ENCODE peak calls at places on chromosomes 5 and 9, in six cellular contexts. U is upper lobe of left lung, E is brain microvascular endothelial cell, C is neuronal stem cell, P is HL-60, N is SJCRH30. K is an unnamed sample.

GRCh38 chr9:73180373-73180772 is 28.7 kb downstream of the ANXA1 start:
- DNase-seq in U (no peak), E (no peak), C (no peak), P (no peak), N (peak), K (no peak)

GRCh38 chr5:171588046-171588445 is 168.6 kb downstream of the FGF18 start:
- DNase-seq in U (no peak), E (no peak), C (no peak), P (no peak), N (no peak), K (peak)

GRCh38 chr5:39422036-39422606 is 2.7 kb downstream of the DAB2 start:
- DNase-seq in U (no peak), E (no peak), C (no peak), P (no peak), N (no peak), K (no peak)

GRCh38 chr5:34534237-34535108 is 121.7 kb upstream of the RAI14 start:
- DNase-seq in U (no peak), E (peak), C (no peak), P (no peak), N (peak), K (peak)

GRCh38 chr5:168305281-168305680 is 13.8 kb downstream of the WWC1 start:
- DNase-seq in U (no peak), E (no peak), C (no peak), P (no peak), N (no peak), K (no peak)

GRCh38 chr5:96256795-96257470 is 176.1 kb downstream of the PCSK1 start:
- DNase-seq in U (no peak), E (peak), C (no peak), P (peak), N (peak), K (peak)

GRCh38 chr5:132134384-132134783 is 60.8 kb downstream of the CSF2 start:
- DNase-seq in U (no peak), E (peak), C (no peak), P (no peak), N (no peak), K (no peak)

GRCh38 chr9:4297151-4297794 is 2.6 kb downstream of the GLIS3 start:
- DNase-seq in U (no peak), E (peak), C (peak), P (peak), N (peak), K (peak)

GRCh38 chr5:54754878-54755277 is 230.5 kb downstream of the ESM1 start:
- DNase-seq in U (no peak), E (no peak), C (no peak), P (no peak), N (no peak), K (no peak)

DNA sequence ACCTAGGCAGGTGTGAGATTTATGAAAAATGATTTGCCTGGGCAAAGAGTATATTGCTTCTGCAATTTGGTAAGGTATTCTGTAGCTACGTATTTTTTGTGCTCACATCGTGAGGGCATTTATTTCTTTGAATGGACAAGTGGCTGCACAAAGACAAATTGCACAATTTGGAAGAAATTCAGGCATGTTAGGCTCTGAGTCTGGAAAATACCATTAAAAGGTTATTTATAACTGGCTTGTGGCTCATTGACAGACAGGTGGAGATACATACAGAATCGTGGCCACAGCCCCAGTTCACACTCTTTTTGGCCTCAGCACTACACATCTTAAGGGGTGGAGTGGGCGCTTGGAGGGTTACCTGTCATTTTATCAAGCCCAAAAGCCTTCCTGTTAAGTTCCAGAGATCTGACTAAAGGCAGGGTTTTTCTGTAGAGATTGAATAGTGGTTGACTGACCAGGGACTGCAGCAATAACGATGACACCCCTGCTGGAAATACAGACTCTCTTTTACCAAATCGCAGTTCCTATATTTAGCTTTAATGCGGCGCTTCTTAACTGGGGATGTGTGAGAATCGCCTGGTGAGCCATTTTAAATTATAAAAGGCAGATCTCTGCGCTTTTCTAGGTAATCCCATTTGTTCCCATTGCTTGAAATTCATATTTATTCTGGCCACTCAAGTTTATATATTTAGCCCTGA is 14.7 kb downstream of the MAN2A1 start:
- DNase-seq in U (no peak), E (no peak), C (no peak), P (no peak), N (no peak), K (no peak)
- H3K4me3 ChIP-seq in U (no peak), E (no peak), C (no peak), P (no peak), N (no peak), K (no peak)

DNA sequence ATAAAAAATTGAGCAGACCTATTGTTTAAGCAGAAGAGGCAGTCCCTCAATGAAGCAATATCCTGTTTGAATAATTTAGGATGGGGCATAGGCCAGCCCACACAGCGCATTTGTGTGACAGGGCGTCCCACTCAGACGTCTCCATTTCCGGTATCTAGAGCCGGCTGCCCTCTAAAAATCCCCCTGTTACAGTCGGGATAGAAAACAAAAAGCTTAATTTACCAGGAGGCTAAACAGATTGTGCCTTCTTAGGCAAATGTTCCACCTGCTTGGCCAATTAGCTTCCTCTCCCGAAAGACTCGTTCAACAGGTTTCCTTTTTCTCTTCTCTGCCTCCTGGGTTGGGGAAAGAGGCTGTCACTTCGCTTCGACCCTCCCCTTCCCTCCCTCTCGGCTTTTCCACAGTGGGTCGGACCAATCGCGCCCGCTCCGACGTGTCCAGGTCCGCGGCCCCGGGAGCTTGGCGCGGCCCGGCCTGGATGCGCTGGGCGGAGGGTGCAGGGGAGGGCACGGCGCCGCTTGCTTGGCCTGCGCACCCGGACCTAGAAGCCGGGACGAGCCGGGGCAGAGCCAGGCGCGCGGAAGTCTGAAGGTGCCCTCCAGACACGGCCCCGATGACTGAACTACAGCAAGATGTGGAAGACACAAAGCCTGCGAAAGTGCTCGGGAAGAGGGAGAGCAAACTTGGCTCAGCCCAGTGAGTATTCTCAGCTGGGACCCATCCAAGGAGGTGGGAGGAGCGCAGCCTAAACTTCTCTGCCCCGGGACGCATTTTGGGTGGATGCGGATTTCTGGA is at the start of gene GRAMD2B:
- DNase-seq in U (peak), E (peak), C (peak), P (no peak), N (peak), K (peak)
- H3K4me3 ChIP-seq in U (peak), E (peak), C (peak), P (no peak), N (peak), K (peak)

DNA sequence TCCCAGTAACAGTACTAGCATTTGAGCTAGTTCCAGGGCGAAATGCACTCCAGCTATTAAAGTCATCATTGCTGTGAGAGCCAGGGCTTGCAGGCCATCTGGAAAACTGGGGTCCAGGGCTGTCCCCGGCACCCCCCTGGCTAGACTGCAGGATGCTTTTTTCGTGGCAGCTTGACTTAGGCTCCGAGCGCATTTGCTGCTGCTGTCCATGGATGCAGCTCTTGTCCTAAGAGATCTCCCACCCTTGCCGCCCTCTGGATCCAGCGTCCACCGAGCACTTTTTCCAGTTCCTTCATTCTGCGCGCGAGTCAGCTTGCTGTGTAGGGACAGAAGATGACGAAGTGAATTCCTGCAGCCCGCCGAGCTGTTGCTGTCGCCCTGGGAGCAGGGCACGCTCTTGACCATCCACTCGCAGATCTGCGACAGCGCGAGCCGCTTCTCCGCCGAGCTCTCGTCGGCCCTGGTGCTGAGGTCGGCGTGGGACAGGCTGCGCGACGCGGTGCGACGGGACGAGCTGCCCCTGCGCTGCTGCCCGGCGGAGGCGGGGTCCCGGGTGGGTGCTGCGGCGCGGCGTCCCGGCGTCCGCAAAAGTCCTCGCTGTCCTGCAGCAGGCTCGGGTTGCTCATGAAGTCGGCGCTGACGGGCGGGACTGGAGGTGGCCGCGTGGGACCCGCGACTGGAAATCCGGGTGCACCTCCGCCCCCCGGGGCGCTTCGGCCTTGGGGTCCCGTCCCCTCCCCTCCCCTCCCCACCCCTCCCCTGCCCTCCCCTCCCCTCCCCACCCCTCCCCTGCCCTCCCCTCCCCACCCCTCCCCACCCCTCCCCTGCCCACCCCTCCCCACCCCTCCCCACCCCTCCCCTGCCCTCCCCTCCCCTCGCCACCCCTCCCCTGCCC is 30.6 kb downstream of the OR2V1 start:
- DNase-seq in U (peak), E (no peak), C (no peak), P (no peak), N (no peak), K (peak)
- H3K4me3 ChIP-seq in U (no peak), E (peak), C (no peak), P (no peak), N (no peak), K (no peak)

DNA sequence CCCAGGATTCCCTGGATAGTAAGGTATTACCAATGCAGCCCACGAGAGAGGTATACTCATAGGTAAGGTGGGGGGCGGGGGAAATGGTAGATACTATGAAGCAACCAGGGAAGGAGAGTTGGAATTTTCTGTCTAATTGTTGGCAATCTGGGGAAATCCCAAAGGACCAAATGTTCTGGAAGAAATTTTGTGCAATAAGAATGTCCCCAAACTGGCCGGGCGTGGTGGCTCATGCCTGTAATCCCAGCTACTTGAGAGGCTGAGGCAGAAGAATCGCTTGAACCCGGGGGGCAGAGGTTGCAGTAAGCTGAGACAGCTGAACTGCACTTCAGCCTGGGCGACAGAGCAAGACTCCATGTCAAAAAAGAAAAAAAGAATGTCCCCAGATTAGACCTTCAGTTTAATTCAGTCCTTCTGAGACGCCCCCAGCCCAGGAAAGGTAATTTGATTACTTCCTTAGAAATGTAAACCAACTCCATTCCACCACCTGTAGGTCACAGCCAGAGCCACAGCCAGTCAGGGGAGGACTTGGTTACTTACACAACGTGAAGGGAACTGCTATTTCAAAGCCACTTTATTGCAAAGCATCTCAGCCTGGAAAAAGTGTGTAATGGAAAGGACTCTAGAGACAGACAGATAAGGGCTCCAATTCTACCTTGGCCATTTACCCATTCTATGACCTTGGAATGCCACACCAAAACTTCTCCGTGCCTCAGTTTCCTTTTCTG is 50.0 kb upstream of the KLF4 start:
- DNase-seq in U (no peak), E (no peak), C (no peak), P (no peak), N (no peak), K (no peak)
- H3K4me3 ChIP-seq in U (no peak), E (no peak), C (no peak), P (no peak), N (no peak), K (no peak)

DNA sequence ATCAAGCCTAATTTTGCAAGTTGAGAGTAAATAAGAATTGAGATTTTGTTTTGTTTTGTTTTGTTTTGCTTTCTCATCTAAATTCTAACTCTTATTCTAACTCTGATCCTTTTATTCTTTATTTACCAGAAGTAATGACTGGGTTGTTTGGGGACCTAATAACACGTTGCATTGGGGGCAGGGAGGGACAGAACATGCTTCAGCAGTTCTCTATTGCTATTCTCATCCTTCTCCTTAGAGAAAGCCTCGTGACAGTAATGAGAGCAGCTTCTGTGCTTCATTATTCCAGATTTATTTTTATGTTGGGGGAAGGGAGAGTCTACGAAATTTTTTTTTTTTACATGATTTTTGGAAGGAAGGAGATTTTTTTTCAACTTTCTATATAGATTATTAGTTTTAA is 21.1 kb downstream of the CPEB4 start:
- DNase-seq in U (no peak), E (no peak), C (no peak), P (no peak), N (no peak), K (no peak)
- H3K4me3 ChIP-seq in U (no peak), E (no peak), C (no peak), P (no peak), N (no peak), K (no peak)

GRCh38 chr9:118262191-118262590 is 558.0 kb downstream of the TLR4 start:
- DNase-seq in U (no peak), E (no peak), C (no peak), P (no peak), N (no peak), K (no peak)

GRCh38 chr9:118271936-118272335 is 567.7 kb downstream of the TLR4 start:
- DNase-seq in U (no peak), E (no peak), C (no peak), P (no peak), N (no peak), K (no peak)

GRCh38 chr9:118271331-118271730 is 567.1 kb downstream of the TLR4 start:
- DNase-seq in U (no peak), E (no peak), C (no peak), P (no peak), N (peak), K (no peak)

DNA sequence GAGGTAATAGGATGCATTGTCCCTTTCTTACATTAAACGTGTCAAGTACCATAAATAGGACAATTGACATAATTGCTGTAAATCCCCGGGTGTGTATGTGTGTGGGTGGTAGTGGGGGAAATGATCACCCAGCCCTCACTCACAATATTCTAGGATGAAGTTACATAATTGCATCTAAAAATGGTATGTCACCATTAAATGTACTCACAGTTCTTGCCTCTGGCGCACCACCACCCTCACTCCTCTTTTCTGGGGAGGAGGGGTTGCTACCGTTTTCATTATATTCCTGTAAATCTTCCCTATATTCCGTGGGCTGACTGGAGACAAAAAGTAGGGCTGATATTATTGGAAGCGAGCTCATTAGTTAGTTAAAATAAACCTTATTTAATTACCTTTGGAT is 563.8 kb downstream of the TLR4 start:
- DNase-seq in U (no peak), E (no peak), C (no peak), P (no peak), N (no peak), K (no peak)
- H3K4me3 ChIP-seq in U (no peak), E (no peak), C (no peak), P (no peak), N (no peak), K (no peak)